ENCODE peak calls at places on chromosomes 2 and 18, in six cellular contexts. Y, C, M, Z, A and R are unnamed samples.
A peak's percentile ranks its signal among the peaks of the same experiment; 100 is the strongest.

GRCh38 chr18:31206787-31207381 is 44.2 kb upstream of the DSC1 start:
- DNase-seq in Z (peak; percentile 92), Y (peak; percentile 78), M (no peak), C (peak; percentile 56), A (peak; percentile 91), R (no peak)

GRCh38 chr18:53644799-53645471 is 579.5 kb downstream of the MBD2 start:
- DNase-seq in C (no peak), Z (no peak), M (no peak), A (no peak), Y (no peak), R (no peak)

GRCh38 chr2:25885933-25886332 is 7.6 kb upstream of the ASXL2 start:
- DNase-seq in Y (no peak), C (no peak), A (peak; percentile 22), M (no peak), Z (peak; percentile 40), R (no peak)

GRCh38 chr2:71074893-71075292 is 6.4 kb downstream of the NAGK start:
- DNase-seq in A (no peak), Z (no peak), M (no peak), Y (no peak), C (no peak), R (no peak)

GRCh38 chr2:38386377-38386776 is 9.3 kb upstream of the ATL2 start:
- DNase-seq in A (no peak), M (no peak), Z (no peak), C (no peak), Y (no peak), R (no peak)

GRCh38 chr2:37466533-37467230 is 122.3 kb downstream of the QPCT start:
- DNase-seq in Y (no peak), M (no peak), C (no peak), Z (no peak), A (no peak), R (no peak)

GRCh38 chr2:88626171-88627054 is 851 bp downstream of the EIF2AK3 start:
- DNase-seq in A (no peak), Y (peak; percentile 34), C (no peak), Z (peak; percentile 27), M (peak; percentile 14), R (no peak)

GRCh38 chr2:183490930-183491329 is 366.7 kb downstream of the NUP35 start:
- DNase-seq in M (no peak), Z (no peak), Y (no peak), A (no peak), C (no peak), R (no peak)

GRCh38 chr2:240919786-240920782 is 13.9 kb downstream of the CROCC2 start:
- DNase-seq in M (no peak), A (no peak), C (no peak), Z (peak; percentile 1), Y (no peak), R (peak; percentile 11)

GRCh38 chr2:121257476-121257831 is 27.5 kb downstream of the TFCP2L1 start:
- DNase-seq in C (no peak), Z (peak; percentile 19), Y (no peak), M (no peak), A (no peak), R (no peak)

GRCh38 chr2:238652053-238652770 is 195.7 kb upstream of the TWIST2 start:
- DNase-seq in Z (no peak), A (no peak), C (no peak), Y (no peak), M (no peak), R (no peak)